ENCODE peak calls at places on chromosomes 3 and 15, in four cellular contexts. D, C, H and P are unnamed samples.

GRCh38 chr15:39747326-39747725 is 35.3 kb downstream of the FSIP1 start:
- DNase-seq in D (no peak), C (no peak), H (peak; percentile 71), P (no peak)

GRCh38 chr3:37290551-37290950 is 116.2 kb upstream of the LRRFIP2 start:
- DNase-seq in D (no peak), C (no peak), H (no peak), P (no peak)

GRCh38 chr3:128548426-128549282 is 55.7 kb upstream of the GATA2 start:
- DNase-seq in D (no peak), C (no peak), H (peak; percentile 73), P (no peak)

GRCh38 chr3:71753716-71754609 is at the start of gene GPR27:
- DNase-seq in D (no peak), C (no peak), H (peak; percentile 48), P (peak; percentile 84)

GRCh38 chr3:141439589-141439988 is 47.2 kb upstream of the RASA2 start:
- DNase-seq in D (no peak), C (no peak), H (peak; percentile 49), P (no peak)

GRCh38 chr15:25789206-25789605 is 73.9 kb downstream of the ATP10A start:
- DNase-seq in D (no peak), C (no peak), H (no peak), P (no peak)

GRCh38 chr15:67850336-67850735 is 10.5 kb upstream of the RNU6-1 start:
- DNase-seq in D (no peak), C (no peak), H (no peak), P (no peak)

GRCh38 chr15:73586006-73586654 is 47.1 kb downstream of the NPTN start:
- DNase-seq in D (no peak), C (no peak), H (no peak), P (no peak)

GRCh38 chr3:89000886-89001285 is 106.5 kb upstream of the EPHA3 start:
- DNase-seq in D (no peak), C (no peak), H (no peak), P (no peak)

GRCh38 chr15:57134877-57135276 is 216.4 kb downstream of the TCF12 start:
- DNase-seq in D (no peak), C (no peak), H (peak; percentile 91), P (no peak)

GRCh38 chr15:68704496-68705021 is 116.1 kb downstream of the ANP32A start:
- DNase-seq in D (no peak), C (no peak), H (peak; percentile 79), P (peak; percentile 62)

GRCh38 chr3:13815088-13815683 is 64.7 kb downstream of the WNT7A start:
- DNase-seq in D (no peak), C (no peak), H (no peak), P (peak; percentile 40)
- H3K9me3 ChIP-seq in D (peaks cover 9% of the 10 kb centered on the region), C (peaks cover 47% of the 10 kb centered on the region), H (peaks cover 11% of the 10 kb centered on the region), P (peaks cover 16% of the 10 kb centered on the region)

GRCh38 chr15:63176302-63176701 is 13.1 kb upstream of the RAB8B start:
- DNase-seq in D (no peak), C (no peak), H (no peak), P (no peak)
- TF ChIP-seq POLR2AphosphoS5 in D (no peak), C (no peak), H (no peak), P (no peak)

DNA sequence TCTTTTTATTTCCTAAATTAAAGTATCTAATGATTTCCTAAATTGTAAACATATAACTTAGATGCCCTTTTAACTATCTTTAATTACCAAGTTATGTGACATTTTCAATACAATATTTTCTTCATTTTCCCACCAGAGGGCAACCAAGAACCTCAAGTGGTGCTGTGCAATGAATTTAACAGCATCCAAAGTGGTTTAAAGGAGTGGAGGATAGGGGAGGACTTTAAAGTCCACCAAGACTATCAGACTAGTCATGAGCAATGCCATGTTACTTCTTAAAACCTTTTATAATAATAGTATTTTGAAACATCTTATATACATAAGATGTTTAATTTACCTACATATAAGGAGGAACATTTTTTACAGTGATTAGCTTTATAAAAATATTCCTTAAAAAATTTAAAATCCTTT is 74.4 kb downstream of the DLG1 start:
- DNase-seq in D (peak; percentile 19), C (no peak), H (peak; percentile 64), P (no peak)
- TF ChIP-seq CTCF in D (peak; percentile 66), C (peak; percentile 52), H (peak; percentile 26), P (peak; percentile 45)

GRCh38 chr3:136187868-136188267 is 8.3 kb downstream of the MSL2 start:
- DNase-seq in D (no peak), C (no peak), H (no peak), P (no peak)

GRCh38 chr3:136189043-136189442 is 7.1 kb downstream of the MSL2 start:
- DNase-seq in D (no peak), C (no peak), H (no peak), P (no peak)

GRCh38 chr3:136186330-136186729 is 9.8 kb downstream of the MSL2 start:
- DNase-seq in D (no peak), C (no peak), H (no peak), P (no peak)

GRCh38 chr3:136184703-136185102 is 11.4 kb downstream of the MSL2 start:
- DNase-seq in D (no peak), C (no peak), H (no peak), P (no peak)

DNA sequence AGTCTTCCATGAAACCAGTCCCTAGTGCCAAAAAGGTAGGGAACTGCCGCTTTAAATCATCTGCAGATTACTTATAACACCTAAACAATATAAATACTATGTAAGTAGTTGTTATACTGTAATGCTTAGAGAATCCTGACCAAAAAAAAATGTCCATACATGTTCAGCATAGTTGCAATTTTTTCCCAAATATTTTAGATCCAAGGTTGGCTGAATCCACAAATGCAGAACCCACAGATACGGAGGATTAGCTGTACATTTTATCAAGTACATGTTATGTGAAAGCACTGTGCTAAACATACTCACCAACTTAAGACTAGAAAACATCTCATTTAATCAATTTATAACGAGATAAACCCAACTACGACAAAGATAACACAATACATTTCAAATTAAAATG is 9.3 kb downstream of the MSL2 start:
- DNase-seq in D (no peak), C (no peak), H (no peak), P (no peak)
- H3K9me3 ChIP-seq in D (no peaks in the 10 kb centered on the region), C (no peaks in the 10 kb centered on the region), H (no peaks in the 10 kb centered on the region), P (no peaks in the 10 kb centered on the region)